ENCODE peak calls at places on chromosome 19, in four cellular contexts. R is transverse colon, P is heart left ventricle, B is stomach. T is an unnamed sample.

GRCh38 chr19:30228726-30229523 is 143.3 kb upstream of the ZNF536 start:
- DNase-seq in R (no peak), B (no peak), P (no peak), T (no peak)

GRCh38 chr19:1825909-1826556 is 14.0 kb upstream of the ATP8B3 start:
- DNase-seq in B (peak; percentile 81), P (peak; percentile 69), R (peak; percentile 75), T (peak; percentile 71)

GRCh38 chr19:1445932-1446712 is 3.8 kb upstream of the APC2 start:
- DNase-seq in R (no peak), B (no peak), P (no peak), T (no peak)

GRCh38 chr19:11657307-11657706 is 60.0 kb downstream of the ZNF627 start:
- DNase-seq in B (no peak), P (no peak), R (peak; percentile 36), T (peak; percentile 80)

GRCh38 chr19:4365341-4365740 is 22.0 kb downstream of the MPND start:
- DNase-seq in B (peak; percentile 56), P (no peak), R (no peak), T (peak; percentile 33)

GRCh38 chr19:33194884-33195710 is 967 bp downstream of the LRP3 start:
- DNase-seq in B (peak; percentile 34), P (no peak), R (peak; percentile 24), T (peak; percentile 12)

GRCh38 chr19:1261863-1262686 is 7.1 kb upstream of the CIRBP start:
- DNase-seq in R (peak; percentile 94), P (peak; percentile 72), B (peak; percentile 96), T (peak; percentile 98)

GRCh38 chr19:9956956-9957355 is 20.6 kb upstream of the OLFM2 start:
- DNase-seq in R (no peak), B (no peak), P (no peak), T (no peak)

GRCh38 chr19:3359850-3360493 is 6.4 kb upstream of the NFIC start:
- DNase-seq in R (no peak), P (no peak), B (no peak), T (no peak)

GRCh38 chr19:50994129-50994528 is 7.3 kb downstream of the KLK8 start:
- DNase-seq in R (no peak), P (no peak), B (no peak), T (no peak)

GRCh38 chr19:48830088-48830487 is 6.2 kb downstream of the HSD17B14 start:
- DNase-seq in R (no peak), P (no peak), B (no peak), T (no peak)

GRCh38 chr19:5624154-5624663 is 1.3 kb downstream of the SAFB start:
- DNase-seq in P (peak; percentile 20), R (peak; percentile 44), B (peak; percentile 69), T (peak; percentile 35)

GRCh38 chr19:6693681-6694080 is 23.7 kb upstream of the TNFSF14 start:
- DNase-seq in P (no peak), B (no peak), R (no peak), T (no peak)

GRCh38 chr19:11404588-11405258 is 14.4 kb downstream of the RGL3 start:
- DNase-seq in B (no peak), R (no peak), P (no peak), T (no peak)

GRCh38 chr19:29211562-29212416 is 1.2 kb downstream of the UQCRFS1 start:
- DNase-seq in B (no peak), R (peak; percentile 14), P (no peak), T (peak; percentile 29)

GRCh38 chr19:21468791-21469190 is 36.6 kb upstream of the ZNF429 start:
- DNase-seq in R (no peak), B (no peak), P (no peak), T (no peak)

DNA sequence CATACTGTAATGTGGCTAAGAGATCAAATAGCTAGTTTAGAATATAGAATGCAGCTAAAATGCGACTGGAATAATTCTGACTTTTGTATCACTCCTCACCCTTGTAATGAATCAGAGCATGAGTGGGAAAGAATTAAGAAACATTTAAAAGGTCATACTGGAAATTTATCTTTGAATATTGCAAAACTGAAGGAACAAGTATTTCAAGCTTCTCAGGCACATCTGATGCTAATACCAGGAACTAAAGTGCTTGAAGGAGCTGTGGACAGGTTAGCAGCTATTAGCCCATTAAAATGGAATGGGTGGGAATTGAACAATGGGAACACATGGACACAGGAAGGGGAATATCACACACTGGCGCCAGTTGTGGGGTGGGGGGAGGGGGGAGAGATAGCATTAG is 144.2 kb upstream of the ZNF91 start:
- DNase-seq in P (no peak), B (no peak), R (no peak), T (no peak)
- H3K4me1 ChIP-seq in P (no peaks in the 10 kb centered on the region), B (no peaks in the 10 kb centered on the region), R (no peaks in the 10 kb centered on the region), T (no peaks in the 10 kb centered on the region)

GRCh38 chr19:45071969-45072790 is 4.1 kb downstream of the ZNF296 start:
- DNase-seq in R (no peak), P (no peak), B (peak; percentile 78), T (no peak)

GRCh38 chr19:45071545-45071938 is 4.7 kb downstream of the ZNF296 start:
- DNase-seq in B (no peak), P (no peak), R (no peak), T (no peak)

GRCh38 chr19:45069056-45069455 is 7.2 kb downstream of the ZNF296 start:
- DNase-seq in B (peak; percentile 82), R (no peak), P (no peak), T (peak; percentile 52)

GRCh38 chr19:45070214-45070613 is 6.1 kb downstream of the ZNF296 start:
- DNase-seq in P (no peak), B (no peak), R (no peak), T (no peak)

GRCh38 chr19:45070861-45071544 is 5.3 kb downstream of the ZNF296 start:
- DNase-seq in P (no peak), R (no peak), B (peak; percentile 83), T (no peak)
- H3K27ac ChIP-seq in P (no peak overlapping the region), R (no peak overlapping the region), B (peak overlapping the region; percentile 59), T (no peak overlapping the region)

DNA sequence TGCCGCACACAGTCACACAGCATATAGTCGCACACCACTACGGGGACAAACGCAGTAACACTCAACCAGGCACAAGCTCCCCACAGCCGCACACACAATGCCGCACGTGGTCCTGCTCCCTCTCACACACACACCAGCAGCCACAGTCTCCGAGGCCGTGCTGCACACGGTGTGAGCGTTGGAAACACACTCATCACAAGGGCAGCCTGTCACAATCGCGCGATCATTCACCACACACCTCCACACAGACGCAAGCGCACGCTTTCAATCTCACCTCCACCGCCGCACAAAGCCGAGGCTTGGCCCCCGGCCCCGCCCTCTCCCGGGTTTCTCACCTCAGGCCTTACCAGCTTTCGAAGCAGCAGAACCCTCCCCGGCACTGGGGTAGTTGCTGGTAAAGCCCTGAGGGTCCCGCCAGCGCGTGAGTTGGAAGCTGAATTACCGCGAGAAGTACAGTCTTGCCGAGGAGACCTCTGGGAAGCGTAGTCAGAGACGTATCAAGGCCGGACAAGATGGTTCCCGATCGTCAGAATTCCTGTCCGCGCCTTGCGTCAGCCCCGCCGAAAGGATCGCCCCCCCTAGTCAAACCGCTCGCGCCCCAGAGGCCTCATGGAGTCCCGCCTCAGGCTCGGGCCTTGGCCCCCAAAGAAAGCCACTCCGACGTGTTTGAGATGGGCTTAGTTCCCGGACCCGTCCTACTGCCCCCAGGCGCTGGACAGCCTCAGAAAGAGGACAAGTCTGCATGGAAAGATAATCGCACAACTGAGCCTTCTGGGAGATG is at the start of gene ZNF566:
- DNase-seq in R (peak; percentile 92), P (peak; percentile 91), B (peak; percentile 87), T (peak; percentile 95)
- H3K4me1 ChIP-seq in R (peaks cover 7% of the 10 kb centered on the region), P (no peaks in the 10 kb centered on the region), B (no peaks in the 10 kb centered on the region), T (no peaks in the 10 kb centered on the region)

DNA sequence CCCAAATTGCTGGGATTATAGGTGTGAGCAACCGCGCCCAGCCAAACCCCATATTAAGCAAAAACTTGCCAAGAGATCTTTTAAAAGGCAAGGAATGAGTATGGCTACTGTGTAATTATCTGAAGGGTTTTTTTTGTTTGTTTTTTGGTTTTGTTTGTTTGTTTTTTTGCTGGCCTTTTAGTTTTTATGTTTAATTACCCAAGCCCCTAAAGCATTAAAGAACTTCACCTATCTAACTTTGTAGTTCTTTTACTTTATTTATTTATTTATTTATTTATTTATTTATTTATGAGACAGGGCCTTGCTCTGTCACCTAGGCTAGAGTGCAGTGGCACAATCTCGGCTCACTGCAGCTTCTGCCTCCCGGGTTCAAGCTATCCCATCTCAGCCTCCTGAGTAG is 40.3 kb upstream of the GARRE1 start:
- DNase-seq in B (no peak), R (no peak), P (no peak), T (no peak)
- H3K27ac ChIP-seq in B (no peak overlapping the region), R (no peak overlapping the region), P (no peak overlapping the region), T (no peak overlapping the region)

DNA sequence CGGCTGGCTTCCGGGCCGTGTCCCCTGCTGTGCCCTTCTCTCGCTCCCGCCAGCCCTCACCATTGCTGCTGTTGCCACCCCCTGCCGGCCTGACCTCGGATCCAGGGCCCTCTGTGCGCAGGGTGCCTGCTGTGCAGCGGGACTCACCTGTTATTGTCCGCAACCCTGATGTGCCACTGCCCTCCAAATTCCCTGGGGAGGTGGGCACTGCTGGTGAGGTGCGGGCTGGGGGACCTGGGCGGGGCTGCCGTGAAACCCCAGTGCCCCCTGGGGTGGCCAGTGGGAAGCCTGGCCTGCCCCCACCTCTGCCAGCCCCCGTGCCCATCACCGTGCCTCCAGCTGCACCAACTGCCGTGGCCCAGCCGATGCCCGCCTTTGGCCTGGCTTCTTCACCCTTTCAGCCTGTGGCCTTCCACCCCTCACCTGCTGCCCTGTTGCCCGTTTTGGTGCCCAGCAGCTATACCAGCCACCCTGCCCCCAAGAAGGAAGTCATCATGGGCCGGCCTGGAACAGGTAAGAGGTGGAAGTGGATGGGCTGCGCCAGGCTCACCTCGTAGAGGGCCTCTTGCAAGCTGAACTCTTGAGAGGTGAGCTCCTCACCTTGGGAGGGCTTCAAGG is 5.1 kb downstream of the CIC start:
- DNase-seq in P (no peak), R (no peak), B (no peak), T (no peak)
- H3K4me1 ChIP-seq in P (peaks cover 21% of the 10 kb centered on the region), R (peaks cover 35% of the 10 kb centered on the region), B (peaks cover 54% of the 10 kb centered on the region), T (no peaks in the 10 kb centered on the region)

GRCh38 chr19:18439025-18439909 is 1.3 kb upstream of the ISYNA1 start:
- DNase-seq in P (no peak), R (no peak), B (peak; percentile 58), T (no peak)
- H3K27ac ChIP-seq in P (peak overlapping the region; percentile 82), R (peak overlapping the region; percentile 83), B (no peak overlapping the region), T (no peak overlapping the region)

GRCh38 chr19:35313614-35314013 is 15.4 kb upstream of the CD22 start:
- DNase-seq in B (no peak), P (no peak), R (no peak), T (no peak)

GRCh38 chr19:35314031-35314430 is 15.0 kb upstream of the CD22 start:
- DNase-seq in P (no peak), R (no peak), B (no peak), T (no peak)

GRCh38 chr19:35316560-35316959 is 12.4 kb upstream of the CD22 start:
- DNase-seq in B (no peak), P (no peak), R (no peak), T (peak; percentile 31)

GRCh38 chr19:35315883-35316282 is 13.1 kb upstream of the CD22 start:
- DNase-seq in B (no peak), R (no peak), P (no peak), T (no peak)

GRCh38 chr19:35314858-35315470 is 14.0 kb upstream of the CD22 start:
- DNase-seq in R (no peak), P (no peak), B (no peak), T (no peak)
- H3K4me1 ChIP-seq in R (no peaks in the 10 kb centered on the region), P (no peaks in the 10 kb centered on the region), B (no peaks in the 10 kb centered on the region), T (no peaks in the 10 kb centered on the region)

GRCh38 chr19:46620267-46620666 is 4.6 kb downstream of the PTGIR start:
- DNase-seq in R (no peak), P (no peak), B (no peak), T (no peak)
- H3K27ac ChIP-seq in R (peak overlapping the region; percentile 80), P (no peak overlapping the region), B (peak overlapping the region; percentile 14), T (peak overlapping the region; percentile 74)

T was measured in small intestine.